ENCODE peak calls at places on chromosomes 11 and 22, in seven cellular contexts. One of them, this sample, is unnamed.

GRCh38 chr22:38080847-38081635 is 2.9 kb downstream of the SLC16A8 start:
- DNase-seq in K562: no peak
- DNase-seq in A673: peak
- DNase-seq in fibroblast of lung: peak
- DNase-seq in GM23338: peak
- DNase-seq in HepG2: no peak
- DNase-seq in endothelial cell of umbilical vein: peak
- DNase-seq in this sample: no peak

GRCh38 chr11:128471138-128471661 is 116.2 kb downstream of the ETS1 start:
- DNase-seq in GM23338: no peak
- DNase-seq in endothelial cell of umbilical vein: no peak
- DNase-seq in A673: no peak
- DNase-seq in fibroblast of lung: no peak
- DNase-seq in HepG2: no peak
- DNase-seq in K562: no peak
- DNase-seq in this sample: no peak

GRCh38 chr11:75771646-75772410 is 3.2 kb downstream of the DGAT2 start:
- DNase-seq in GM23338: no peak
- DNase-seq in K562: no peak
- DNase-seq in fibroblast of lung: peak
- DNase-seq in endothelial cell of umbilical vein: no peak
- DNase-seq in HepG2: no peak
- DNase-seq in A673: no peak
- DNase-seq in this sample: peak

GRCh38 chr22:49913446-49913845 is 4.8 kb downstream of the ALG12 start:
- DNase-seq in A673: no peak
- DNase-seq in HepG2: no peak
- DNase-seq in K562: no peak
- DNase-seq in endothelial cell of umbilical vein: no peak
- DNase-seq in GM23338: no peak
- DNase-seq in fibroblast of lung: no peak
- DNase-seq in this sample: no peak

GRCh38 chr22:38017272-38017920 is 33.0 kb upstream of the SOX10 start:
- DNase-seq in A673: peak
- DNase-seq in fibroblast of lung: peak
- DNase-seq in HepG2: no peak
- DNase-seq in endothelial cell of umbilical vein: peak
- DNase-seq in GM23338: no peak
- DNase-seq in K562: peak
- DNase-seq in this sample: peak

GRCh38 chr11:47523491-47524199 is 29.3 kb downstream of the CELF1 start:
- DNase-seq in GM23338: no peak
- DNase-seq in endothelial cell of umbilical vein: peak
- DNase-seq in fibroblast of lung: peak
- DNase-seq in K562: peak
- DNase-seq in A673: peak
- DNase-seq in HepG2: peak
- DNase-seq in this sample: peak

GRCh38 chr22:48547971-48548370 is 1279.7 kb downstream of the BRD1 start:
- DNase-seq in HepG2: no peak
- DNase-seq in A673: no peak
- DNase-seq in K562: no peak
- DNase-seq in endothelial cell of umbilical vein: no peak
- DNase-seq in fibroblast of lung: no peak
- DNase-seq in GM23338: no peak
- DNase-seq in this sample: no peak

GRCh38 chr22:28341001-28341400 is 338.6 kb downstream of the TTC28 start:
- DNase-seq in A673: peak
- DNase-seq in K562: no peak
- DNase-seq in HepG2: no peak
- DNase-seq in GM23338: no peak
- DNase-seq in endothelial cell of umbilical vein: peak
- DNase-seq in fibroblast of lung: peak
- DNase-seq in this sample: peak

GRCh38 chr11:35626511-35626910 is 8.3 kb downstream of the FJX1 start:
- DNase-seq in K562: no peak
- DNase-seq in endothelial cell of umbilical vein: no peak
- DNase-seq in HepG2: no peak
- DNase-seq in A673: no peak
- DNase-seq in fibroblast of lung: no peak
- DNase-seq in GM23338: no peak
- DNase-seq in this sample: no peak

GRCh38 chr11:76798656-76799055 is 15.5 kb downstream of the TSKU start:
- DNase-seq in HepG2: no peak
- DNase-seq in K562: no peak
- DNase-seq in A673: no peak
- DNase-seq in fibroblast of lung: no peak
- DNase-seq in GM23338: no peak
- DNase-seq in endothelial cell of umbilical vein: no peak
- DNase-seq in this sample: no peak

GRCh38 chr11:61888043-61888442 is 3.3 kb downstream of the FADS3 start:
- DNase-seq in K562: no peak
- DNase-seq in GM23338: no peak
- DNase-seq in endothelial cell of umbilical vein: peak
- DNase-seq in HepG2: no peak
- DNase-seq in fibroblast of lung: peak
- DNase-seq in A673: no peak
- DNase-seq in this sample: peak
- TF ChIP-seq EZH2 in K562: no peak
- TF ChIP-seq EZH2 in GM23338: no peak
- TF ChIP-seq EZH2 in endothelial cell of umbilical vein: no peak
- TF ChIP-seq EZH2 in HepG2: no peak
- TF ChIP-seq EZH2 in fibroblast of lung: no peak
- TF ChIP-seq EZH2 in A673: no peak
- TF ChIP-seq EZH2 in this sample: no peak

DNA sequence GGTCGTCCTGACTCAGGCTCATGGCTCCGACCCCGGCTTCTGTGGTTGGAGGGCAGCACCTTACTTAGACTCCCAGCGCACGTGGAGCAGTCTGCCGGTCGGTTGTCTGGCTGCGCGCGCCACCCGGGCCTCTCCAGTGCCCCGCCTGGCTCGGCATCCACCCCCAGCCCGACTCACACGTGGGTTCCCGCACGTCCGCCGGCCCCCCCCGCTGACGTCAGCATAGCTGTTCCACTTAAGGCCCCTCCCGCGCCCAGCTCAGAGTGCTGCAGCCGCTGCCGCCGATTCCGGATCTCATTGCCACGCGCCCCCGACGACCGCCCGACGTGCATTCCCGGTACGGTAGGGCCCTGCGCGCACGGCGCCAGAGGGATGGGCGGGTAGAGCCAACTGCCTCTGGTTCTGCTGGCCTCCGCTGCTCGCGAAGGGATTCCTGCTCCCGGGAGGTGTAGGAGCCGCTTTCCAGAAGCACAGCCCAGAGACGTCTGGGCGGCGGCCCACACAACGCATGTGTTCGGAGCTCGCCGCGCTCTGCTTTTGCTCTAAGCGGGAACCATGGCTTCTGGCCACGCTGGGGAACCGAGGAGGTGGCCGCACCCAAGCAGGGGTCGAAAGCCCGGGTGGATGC is at the start of gene LDHA:
- DNase-seq in endothelial cell of umbilical vein: peak
- DNase-seq in A673: peak
- DNase-seq in K562: peak
- DNase-seq in fibroblast of lung: peak
- DNase-seq in HepG2: peak
- DNase-seq in GM23338: peak
- DNase-seq in this sample: peak
- TF ChIP-seq EZH2 in endothelial cell of umbilical vein: no peak
- TF ChIP-seq EZH2 in A673: no peak
- TF ChIP-seq EZH2 in K562: no peak
- TF ChIP-seq EZH2 in fibroblast of lung: no peak
- TF ChIP-seq EZH2 in HepG2: no peak
- TF ChIP-seq EZH2 in GM23338: no peak
- TF ChIP-seq EZH2 in this sample: no peak

GRCh38 chr11:57407941-57408475 is 17.6 kb upstream of the PRG2 start:
- DNase-seq in A673: no peak
- DNase-seq in endothelial cell of umbilical vein: no peak
- DNase-seq in fibroblast of lung: no peak
- DNase-seq in HepG2: no peak
- DNase-seq in K562: no peak
- DNase-seq in GM23338: no peak
- DNase-seq in this sample: no peak

GRCh38 chr11:57410287-57410686 is 16.6 kb downstream of the SLC43A3 start:
- DNase-seq in HepG2: no peak
- DNase-seq in endothelial cell of umbilical vein: no peak
- DNase-seq in GM23338: no peak
- DNase-seq in K562: no peak
- DNase-seq in A673: no peak
- DNase-seq in fibroblast of lung: peak
- DNase-seq in this sample: peak

GRCh38 chr11:57407010-57407409 is 16.6 kb upstream of the PRG2 start:
- DNase-seq in A673: no peak
- DNase-seq in fibroblast of lung: no peak
- DNase-seq in K562: no peak
- DNase-seq in GM23338: no peak
- DNase-seq in endothelial cell of umbilical vein: no peak
- DNase-seq in HepG2: no peak
- DNase-seq in this sample: no peak

GRCh38 chr11:57407521-57407920 is 17.1 kb upstream of the PRG2 start:
- DNase-seq in K562: no peak
- DNase-seq in endothelial cell of umbilical vein: no peak
- DNase-seq in fibroblast of lung: no peak
- DNase-seq in A673: no peak
- DNase-seq in HepG2: no peak
- DNase-seq in GM23338: no peak
- DNase-seq in this sample: no peak

DNA sequence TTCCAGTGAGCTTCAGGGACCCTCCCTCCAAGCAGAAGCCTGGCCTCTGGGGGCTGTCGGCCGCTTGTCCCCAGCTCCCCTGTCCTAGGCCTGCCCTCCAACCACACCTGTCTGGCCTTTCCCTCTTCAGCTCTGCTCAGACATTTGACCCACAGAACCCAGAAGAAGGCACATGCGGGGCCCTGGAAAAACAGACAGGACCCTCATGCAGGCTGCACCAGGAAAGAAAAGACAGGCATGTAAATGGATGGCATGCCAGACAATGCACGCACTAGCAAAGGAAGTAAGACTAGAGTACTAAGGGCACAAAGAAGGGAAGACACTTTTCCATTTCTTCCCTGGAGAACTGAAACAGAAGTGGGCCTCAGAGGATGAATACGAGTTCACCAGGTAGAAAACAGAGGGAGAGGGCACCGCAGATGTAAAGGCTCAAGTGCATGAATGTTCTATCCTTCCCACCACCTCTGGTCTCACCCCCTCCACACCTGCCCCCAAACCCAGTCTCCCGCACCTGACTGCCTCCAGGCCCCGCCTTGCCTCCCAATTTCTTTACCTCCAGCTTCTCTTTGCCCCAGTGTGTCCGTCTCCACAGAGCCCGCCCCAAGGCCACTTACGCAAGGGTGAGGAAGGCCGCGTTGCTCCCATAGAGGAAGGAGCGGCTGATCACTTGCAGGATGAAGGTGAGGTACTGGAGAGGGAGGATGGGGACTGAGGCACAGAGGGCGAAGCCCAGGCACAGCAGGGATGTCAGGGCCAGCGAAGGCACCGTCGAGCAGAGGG is 17.4 kb downstream of the SLC43A3 start:
- DNase-seq in A673: no peak
- DNase-seq in GM23338: no peak
- DNase-seq in HepG2: no peak
- DNase-seq in endothelial cell of umbilical vein: no peak
- DNase-seq in fibroblast of lung: no peak
- DNase-seq in K562: no peak
- DNase-seq in this sample: no peak
- TF ChIP-seq EZH2 in A673: no peak
- TF ChIP-seq EZH2 in GM23338: no peak
- TF ChIP-seq EZH2 in HepG2: no peak
- TF ChIP-seq EZH2 in endothelial cell of umbilical vein: no peak
- TF ChIP-seq EZH2 in fibroblast of lung: no peak
- TF ChIP-seq EZH2 in K562: no peak
- TF ChIP-seq EZH2 in this sample: no peak

GRCh38 chr11:2791139-2791520 is 91.3 kb upstream of the KCNQ1OT1 start:
- DNase-seq in endothelial cell of umbilical vein: no peak
- DNase-seq in HepG2: no peak
- DNase-seq in K562: no peak
- DNase-seq in fibroblast of lung: no peak
- DNase-seq in GM23338: no peak
- DNase-seq in A673: no peak
- DNase-seq in this sample: no peak

GRCh38 chr11:2790581-2790925 is 90.8 kb upstream of the KCNQ1OT1 start:
- DNase-seq in fibroblast of lung: no peak
- DNase-seq in K562: no peak
- DNase-seq in GM23338: no peak
- DNase-seq in HepG2: no peak
- DNase-seq in A673: no peak
- DNase-seq in endothelial cell of umbilical vein: no peak
- DNase-seq in this sample: no peak

GRCh38 chr11:2789791-2790580 is 90.2 kb upstream of the KCNQ1OT1 start:
- DNase-seq in A673: no peak
- DNase-seq in GM23338: no peak
- DNase-seq in fibroblast of lung: no peak
- DNase-seq in K562: no peak
- DNase-seq in HepG2: no peak
- DNase-seq in endothelial cell of umbilical vein: no peak
- DNase-seq in this sample: no peak

GRCh38 chr11:2792376-2793250 is 92.8 kb upstream of the KCNQ1OT1 start:
- DNase-seq in fibroblast of lung: no peak
- DNase-seq in HepG2: no peak
- DNase-seq in GM23338: peak
- DNase-seq in K562: no peak
- DNase-seq in endothelial cell of umbilical vein: no peak
- DNase-seq in A673: no peak
- DNase-seq in this sample: no peak

GRCh38 chr11:2791521-2792375 is 92.0 kb upstream of the KCNQ1OT1 start:
- DNase-seq in fibroblast of lung: no peak
- DNase-seq in endothelial cell of umbilical vein: no peak
- DNase-seq in GM23338: peak
- DNase-seq in A673: no peak
- DNase-seq in HepG2: no peak
- DNase-seq in K562: no peak
- DNase-seq in this sample: no peak
- TF ChIP-seq EZH2 in fibroblast of lung: no peak
- TF ChIP-seq EZH2 in endothelial cell of umbilical vein: peak
- TF ChIP-seq EZH2 in GM23338: no peak
- TF ChIP-seq EZH2 in A673: no peak
- TF ChIP-seq EZH2 in HepG2: no peak
- TF ChIP-seq EZH2 in K562: no peak
- TF ChIP-seq EZH2 in this sample: no peak

DNA sequence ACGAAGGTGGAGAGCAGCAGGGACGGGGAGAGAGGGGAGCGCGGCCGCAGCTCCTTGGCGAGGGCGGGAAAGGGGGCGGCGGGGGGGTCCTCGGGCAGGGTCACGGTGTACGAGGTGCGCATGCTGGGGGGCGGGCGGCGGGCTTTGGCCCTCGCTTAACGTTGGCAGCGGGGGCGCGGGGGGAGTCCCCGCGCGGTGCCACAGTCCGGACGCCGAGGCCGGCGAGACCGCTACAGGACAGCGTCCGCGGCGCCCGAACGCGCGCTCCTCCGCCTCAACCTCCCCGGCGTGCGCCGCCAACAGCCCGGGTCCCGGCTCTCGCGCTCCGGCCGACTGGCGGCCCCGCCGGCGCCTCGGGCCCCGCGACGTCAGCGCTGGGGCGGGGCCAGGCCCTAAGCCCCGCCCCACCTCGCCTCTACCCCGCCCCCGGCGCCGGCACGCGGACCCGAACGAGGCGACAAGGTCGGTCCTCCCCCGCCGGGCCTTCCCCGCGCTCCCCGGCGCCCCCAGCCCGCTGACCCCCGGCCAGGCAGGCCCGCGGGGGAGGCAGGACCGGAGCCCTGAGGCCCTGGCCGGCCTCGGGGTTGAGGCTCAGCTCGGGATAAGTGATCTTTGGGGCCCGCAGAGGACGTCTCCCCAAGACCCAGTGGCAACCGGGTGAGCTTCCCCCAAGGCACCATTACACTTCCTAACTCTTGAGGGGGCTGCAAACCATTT is 17.5 kb downstream of the USP2 start:
- DNase-seq in GM23338: peak
- DNase-seq in endothelial cell of umbilical vein: peak
- DNase-seq in A673: peak
- DNase-seq in fibroblast of lung: peak
- DNase-seq in HepG2: no peak
- DNase-seq in K562: peak
- DNase-seq in this sample: no peak
- TF ChIP-seq EZH2 in GM23338: no peak
- TF ChIP-seq EZH2 in endothelial cell of umbilical vein: no peak
- TF ChIP-seq EZH2 in A673: no peak
- TF ChIP-seq EZH2 in fibroblast of lung: no peak
- TF ChIP-seq EZH2 in HepG2: no peak
- TF ChIP-seq EZH2 in K562: no peak
- TF ChIP-seq EZH2 in this sample: no peak

This sample was measured in mammary epithelial cell.